ENCODE peak calls at places on chromosomes 3 and 15, in five cellular contexts. I is AG09309, H is lower leg skin, O is neural progenitor cell, Y is lung. S is an unnamed sample.

GRCh38 chr3:160822931-160823330 is 66.9 kb downstream of the PPM1L start:
- DNase-seq in Y (no peak), H (no peak), I (no peak), O (no peak), S (no peak)

GRCh38 chr15:37995461-37996347 is 61.3 kb downstream of the TMCO5A start:
- DNase-seq in O (peak; percentile 80), I (peak; percentile 50), Y (no peak), H (no peak), S (no peak)

GRCh38 chr3:134340362-134340997 is 33.8 kb downstream of the AMOTL2 start:
- DNase-seq in H (peak; percentile 29), O (no peak), Y (no peak), I (no peak), S (no peak)

GRCh38 chr3:148280623-148281242 is 417.0 kb upstream of the AGTR1 start:
- DNase-seq in O (no peak), H (no peak), Y (no peak), I (no peak), S (no peak)

GRCh38 chr3:55897573-55898224 is 410.6 kb upstream of the WNT5A start:
- DNase-seq in O (peak; percentile 57), I (no peak), Y (no peak), H (no peak), S (no peak)

GRCh38 chr3:170531557-170532335 is 54.1 kb downstream of the SLC7A14 start:
- DNase-seq in O (no peak), Y (no peak), H (no peak), I (no peak), S (no peak)

GRCh38 chr15:39488498-39488897 is 92.4 kb upstream of the THBS1 start:
- DNase-seq in Y (no peak), I (no peak), O (no peak), H (no peak), S (no peak)

GRCh38 chr3:11534783-11535081 is 109.0 kb downstream of the VGLL4 start:
- DNase-seq in H (no peak), O (no peak), I (no peak), Y (no peak), S (no peak)

GRCh38 chr3:143627336-143627735 is 220.9 kb downstream of the SLC9A9 start:
- DNase-seq in I (no peak), Y (no peak), O (no peak), H (no peak), S (no peak)

GRCh38 chr3:184177331-184177731 is 2.7 kb downstream of the AP2M1 start:
- DNase-seq in I (no peak), O (peak; percentile 79), H (no peak), Y (no peak), S (no peak)

GRCh38 chr3:14262867-14263266 is 84.2 kb downstream of the LSM3 start:
- DNase-seq in Y (no peak), O (no peak), I (no peak), H (no peak), S (no peak)

GRCh38 chr3:24680214-24680967 is 185.7 kb upstream of the THRB start:
- DNase-seq in I (no peak), O (peak; percentile 80), H (no peak), Y (peak; percentile 61), S (peak; percentile 60)

GRCh38 chr3:9976736-9977709 is 9.6 kb downstream of the EMC3 start:
- DNase-seq in Y (peak; percentile 80), H (peak; percentile 93), O (no peak), I (peak; percentile 98), S (no peak)

DNA sequence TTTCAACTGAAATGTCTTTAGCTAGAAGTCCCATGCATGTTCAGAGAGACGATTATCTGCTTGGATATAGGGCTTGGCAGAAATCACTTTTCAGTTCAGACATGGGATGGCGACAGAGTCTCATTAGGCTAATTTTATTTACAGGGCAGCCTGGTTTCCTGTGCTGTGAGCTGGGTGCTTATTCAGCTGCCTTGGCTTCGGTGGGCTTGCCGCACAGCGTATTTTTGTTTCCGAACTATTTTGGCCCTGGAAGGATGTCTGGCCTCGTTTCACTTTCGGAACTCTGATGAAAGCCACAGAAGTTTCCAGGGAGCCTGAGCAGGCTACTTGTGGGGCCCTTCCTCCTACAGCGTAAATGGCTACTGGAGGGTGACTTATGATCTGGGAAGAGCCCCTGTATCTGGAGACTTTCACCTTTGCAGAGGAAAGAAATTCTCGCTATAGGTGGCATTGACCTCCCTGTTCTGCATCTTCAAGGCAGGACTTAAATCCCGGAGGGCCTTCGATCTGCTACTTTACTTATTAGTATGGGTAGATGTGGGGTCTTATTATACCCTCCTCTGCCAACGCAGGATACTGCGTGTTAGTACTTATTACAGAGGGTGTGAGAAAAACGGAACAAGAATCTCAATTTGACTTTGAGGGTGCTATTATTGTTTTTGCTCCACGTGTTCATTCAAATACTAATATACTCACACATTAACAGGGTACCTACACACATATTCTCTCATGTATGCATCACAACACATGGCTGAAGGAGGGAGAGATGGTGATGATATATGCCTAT is 364.0 kb upstream of the RBMS3 start:
- DNase-seq in H (no peak), Y (peak; percentile 33), I (peak; percentile 25), O (peak; percentile 48), S (no peak)
- TF ChIP-seq CTCF in H (no peak), Y (peak; percentile 11), I (peak; percentile 67), O (peak; percentile 51), S (no peak)

GRCh38 chr3:13193320-13194284 is 120.4 kb upstream of the IQSEC1 start:
- DNase-seq in H (no peak), I (no peak), O (peak; percentile 45), Y (no peak), S (no peak)

GRCh38 chr3:13194285-13195209 is 121.3 kb upstream of the IQSEC1 start:
- DNase-seq in H (no peak), O (no peak), Y (no peak), I (no peak), S (no peak)

GRCh38 chr3:13190376-13190762 is 117.1 kb upstream of the IQSEC1 start:
- DNase-seq in Y (no peak), O (no peak), H (no peak), I (no peak), S (no peak)

GRCh38 chr3:13191016-13191415 is 117.8 kb upstream of the IQSEC1 start:
- DNase-seq in Y (no peak), I (no peak), H (no peak), O (no peak), S (no peak)

DNA sequence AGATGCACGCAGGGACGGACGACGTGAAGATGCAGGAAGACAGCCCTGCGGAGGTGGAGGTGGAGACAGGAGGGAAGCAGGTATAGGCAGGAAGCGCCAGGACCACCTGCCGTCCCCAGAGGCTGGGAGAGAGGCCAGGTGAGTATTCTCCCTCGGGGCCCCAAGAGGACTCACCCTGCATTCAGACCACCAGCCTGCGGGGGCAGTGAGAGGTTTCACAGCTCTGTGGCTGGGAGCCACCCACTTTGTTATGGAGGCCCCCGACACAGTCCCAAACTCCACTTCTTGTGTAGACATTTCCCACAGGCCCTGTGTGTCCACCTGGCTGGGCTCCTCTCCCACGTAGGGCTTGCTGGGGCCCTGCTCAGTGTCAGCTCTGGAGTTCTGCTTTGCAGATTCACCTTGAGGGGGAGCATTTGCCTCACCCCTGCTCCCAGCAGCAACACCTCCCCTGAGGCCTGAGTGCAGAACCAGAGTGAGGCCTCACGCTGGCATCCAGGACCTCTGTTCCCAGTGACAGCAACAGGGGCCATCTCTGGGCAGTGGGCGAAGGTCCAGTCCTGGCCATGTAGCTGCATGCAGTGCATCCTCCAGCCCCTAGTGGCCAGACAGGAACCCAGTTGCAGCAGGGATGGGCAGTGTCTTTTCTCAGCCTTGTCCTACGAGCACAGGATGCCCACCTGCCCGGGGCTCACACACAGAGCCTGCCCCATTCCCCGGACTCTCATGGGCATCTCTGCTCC is 119.4 kb upstream of the IQSEC1 start:
- DNase-seq in I (no peak), O (peak; percentile 60), H (no peak), Y (no peak), S (no peak)
- TF ChIP-seq CTCF in I (peak; percentile 51), O (peak; percentile 62), H (no peak), Y (no peak), S (no peak)

DNA sequence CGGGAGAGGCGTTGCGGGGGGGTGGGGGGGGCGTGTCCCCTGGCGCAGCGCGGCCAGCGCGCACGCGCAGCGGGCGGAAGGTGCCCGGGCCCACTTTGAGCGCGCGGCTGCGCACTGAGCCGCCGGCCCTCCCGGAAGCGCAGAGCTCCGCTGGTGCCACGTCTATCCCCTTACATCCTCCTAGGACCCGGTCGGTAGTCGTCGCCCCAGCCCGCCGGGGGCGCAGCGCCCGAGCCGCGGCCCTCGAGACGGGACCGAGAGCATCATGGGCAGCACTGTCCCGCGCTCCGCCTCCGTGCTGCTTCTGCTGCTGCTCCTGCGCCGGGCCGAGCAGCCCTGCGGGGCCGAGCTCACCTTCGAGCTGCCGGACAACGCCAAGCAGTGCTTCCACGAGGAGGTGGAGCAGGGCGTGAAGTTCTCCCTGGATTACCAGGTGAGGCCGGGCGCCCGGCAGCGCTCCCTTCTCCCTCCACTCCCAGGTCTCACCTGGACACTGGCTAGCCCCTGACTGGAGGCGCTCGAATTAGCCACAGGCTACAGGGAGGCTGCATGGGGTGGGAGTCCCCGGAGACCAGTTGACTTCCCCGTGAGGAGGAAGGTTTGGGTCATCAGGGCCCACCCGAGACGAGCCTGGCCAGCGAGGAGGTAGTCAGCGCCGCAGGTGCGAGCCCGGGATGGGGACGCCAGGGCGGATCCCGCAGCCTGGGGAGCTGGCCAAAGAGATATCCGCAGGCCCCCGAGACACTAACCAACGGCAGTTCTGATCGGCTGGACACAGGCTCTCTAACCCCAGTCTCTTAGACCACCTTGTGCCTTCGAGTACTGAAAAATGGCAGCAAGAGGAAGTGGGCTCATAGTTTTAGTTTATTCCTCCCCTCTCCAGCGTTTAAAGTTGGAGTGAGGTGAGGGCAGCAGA is at the start of gene TMED3:
- DNase-seq in Y (peak; percentile 73), O (peak; percentile 93), H (peak; percentile 90), I (peak; percentile 48), S (peak; percentile 71)
- TF ChIP-seq CTCF in Y (no peak), O (peak; percentile 48), H (no peak), I (no peak), S (peak; percentile 12)

GRCh38 chr15:65028921-65029735 is at the start of gene MTFMT:
- DNase-seq in I (peak; percentile 16), Y (peak; percentile 93), H (peak; percentile 97), O (peak; percentile 93), S (peak; percentile 87)
- TF ChIP-seq CTCF in I (no peak), Y (no peak), H (no peak), O (no peak), S (no peak)

GRCh38 chr3:38164136-38164965 is 986 bp upstream of the OXSR1 start:
- DNase-seq in O (no peak), Y (no peak), I (no peak), H (peak; percentile 82), S (no peak)
- TF ChIP-seq CTCF in O (no peak), Y (no peak), I (no peak), H (no peak), S (no peak)

GRCh38 chr3:101262393-101263240 is 57.8 kb downstream of the IMPG2 start:
- DNase-seq in I (no peak), H (no peak), O (no peak), Y (no peak), S (no peak)

GRCh38 chr3:101270158-101270557 is 50.2 kb downstream of the IMPG2 start:
- DNase-seq in H (no peak), I (no peak), O (no peak), Y (peak; percentile 70), S (no peak)

GRCh38 chr3:101268987-101269386 is 51.4 kb downstream of the IMPG2 start:
- DNase-seq in H (no peak), O (no peak), Y (no peak), I (no peak), S (no peak)

GRCh38 chr3:101261506-101261905 is 58.9 kb downstream of the IMPG2 start:
- DNase-seq in I (no peak), H (no peak), Y (no peak), O (no peak), S (no peak)

GRCh38 chr3:101266566-101266965 is 53.8 kb downstream of the IMPG2 start:
- DNase-seq in Y (no peak), O (no peak), H (no peak), I (no peak), S (no peak)
- TF ChIP-seq CTCF in Y (no peak), O (no peak), H (no peak), I (no peak), S (no peak)

GRCh38 chr15:61299060-61299763 is 70.1 kb upstream of the RORA start:
- DNase-seq in Y (peak; percentile 70), I (no peak), O (no peak), H (no peak), S (no peak)
- TF ChIP-seq CTCF in Y (no peak), I (no peak), O (no peak), H (no peak), S (no peak)